ENCODE peak calls at places on chromosomes 3 and 15, in eight cellular contexts. F, P, L, U, K, G, V and T are unnamed samples.

GRCh38 chr3:127005864-127006500 is 23.1 kb downstream of the PLXNA1 start:
- DNase-seq in F (no peak), P (no peak), L (no peak), U (no peak), K (no peak), G (no peak), V (no peak), T (no peak)

GRCh38 chr3:184481924-184482671 is 79.5 kb upstream of the EPHB3 start:
- DNase-seq in F (no peak), P (no peak), L (no peak), U (no peak), K (no peak), G (no peak), V (no peak), T (no peak)

GRCh38 chr15:40217166-40217785 is 21.6 kb upstream of the PAK6 start:
- DNase-seq in F (peak), P (no peak), L (peak), U (peak), K (peak), G (no peak), V (peak), T (peak)

GRCh38 chr3:119562307-119562961 is 3.0 kb upstream of the CD80 start:
- DNase-seq in F (no peak), P (peak), L (no peak), U (no peak), K (peak), G (no peak), V (no peak), T (no peak)

GRCh38 chr3:129257609-129258008 is 8.2 kb downstream of the COPG1 start:
- DNase-seq in F (no peak), P (no peak), L (no peak), U (no peak), K (no peak), G (no peak), V (no peak), T (no peak)

GRCh38 chr3:141240290-141241247 is 8.9 kb downstream of the PXYLP1 start:
- DNase-seq in F (no peak), P (no peak), L (no peak), U (no peak), K (no peak), G (no peak), V (peak), T (no peak)

GRCh38 chr3:93934366-93935046 is 39.2 kb downstream of the PROS1 start:
- DNase-seq in F (no peak), P (no peak), L (no peak), U (no peak), K (no peak), G (no peak), V (no peak), T (no peak)

GRCh38 chr3:159189994-159190669 is 388.3 kb downstream of the MFSD1 start:
- DNase-seq in F (no peak), P (no peak), L (no peak), U (peak), K (no peak), G (no peak), V (no peak), T (peak)

GRCh38 chr3:42061711-42062408 is 29.3 kb upstream of the TRAK1 start:
- DNase-seq in F (peak), P (no peak), L (no peak), U (peak), K (peak), G (no peak), V (peak), T (peak)

GRCh38 chr3:15305366-15305844 is 27.0 kb downstream of the SH3BP5 start:
- DNase-seq in F (peak), P (no peak), L (no peak), U (peak), K (peak), G (no peak), V (peak), T (no peak)

GRCh38 chr15:52680756-52681155 is 1.6 kb upstream of the ATOSA start:
- DNase-seq in F (no peak), P (no peak), L (no peak), U (no peak), K (no peak), G (no peak), V (no peak), T (no peak)

GRCh38 chr3:149646181-149646766 is 11.6 kb downstream of the WWTR1 start:
- DNase-seq in F (no peak), P (no peak), L (no peak), U (peak), K (no peak), G (no peak), V (peak), T (no peak)

GRCh38 chr15:54644796-54645195 is 551.9 kb downstream of the RSL24D1 start:
- DNase-seq in F (no peak), P (no peak), L (no peak), U (no peak), K (no peak), G (no peak), V (no peak), T (no peak)

GRCh38 chr15:91885714-91886265 is 32.3 kb downstream of the SLCO3A1 start:
- DNase-seq in F (no peak), P (no peak), L (no peak), U (no peak), K (peak), G (peak), V (no peak), T (no peak)

GRCh38 chr3:15368561-15369135 is 36.3 kb upstream of the SH3BP5 start:
- DNase-seq in F (no peak), P (no peak), L (no peak), U (peak), K (no peak), G (no peak), V (no peak), T (no peak)

GRCh38 chr15:62165029-62165792 is at the start of gene C2CD4B:
- DNase-seq in F (peak), P (peak), L (peak), U (peak), K (peak), G (no peak), V (peak), T (no peak)

GRCh38 chr3:143793971-143794370 is 54.3 kb downstream of the SLC9A9 start:
- DNase-seq in F (no peak), P (no peak), L (no peak), U (no peak), K (no peak), G (no peak), V (no peak), T (no peak)

GRCh38 chr3:85170646-85171045 is 211.9 kb downstream of the CADM2 start:
- DNase-seq in F (no peak), P (no peak), L (no peak), U (no peak), K (no peak), G (no peak), V (no peak), T (no peak)

GRCh38 chr15:70851889-70852288 is 2.1 kb downstream of the LARP6 start:
- DNase-seq in F (no peak), P (no peak), L (no peak), U (no peak), K (no peak), G (no peak), V (no peak), T (no peak)

GRCh38 chr3:128585974-128586373 is 64.6 kb downstream of the RPN1 start:
- DNase-seq in F (no peak), P (no peak), L (no peak), U (no peak), K (no peak), G (no peak), V (no peak), T (no peak)

GRCh38 chr3:13597661-13598060 is 48.7 kb downstream of the FBLN2 start:
- DNase-seq in F (no peak), P (no peak), L (no peak), U (no peak), K (no peak), G (no peak), V (no peak), T (no peak)

GRCh38 chr15:67863442-67863987 is 23.7 kb upstream of the RNU6-1 start:
- DNase-seq in F (peak), P (peak), L (peak), U (peak), K (peak), G (peak), V (peak), T (no peak)

GRCh38 chr3:33054100-33055097 is 42.5 kb downstream of the GLB1 start:
- DNase-seq in F (no peak), P (no peak), L (no peak), U (no peak), K (no peak), G (no peak), V (no peak), T (no peak)

GRCh38 chr15:101126618-101127502 is 125.0 kb downstream of the CHSY1 start:
- DNase-seq in F (no peak), P (peak), L (no peak), U (no peak), K (no peak), G (no peak), V (peak), T (no peak)

GRCh38 chr3:29773481-29773880 is 492.6 kb downstream of the RBMS3 start:
- DNase-seq in F (peak), P (no peak), L (no peak), U (no peak), K (no peak), G (no peak), V (no peak), T (no peak)

GRCh38 chr15:28086175-28086703 is 12.9 kb downstream of the OCA2 start:
- DNase-seq in F (peak), P (peak), L (peak), U (peak), K (peak), G (no peak), V (no peak), T (peak)

GRCh38 chr3:56923546-56924224 is 121.9 kb upstream of the ARHGEF3 start:
- DNase-seq in F (peak), P (no peak), L (no peak), U (peak), K (no peak), G (no peak), V (peak), T (peak)

GRCh38 chr3:45132568-45133211 is 13.5 kb downstream of the CDCP1 start:
- DNase-seq in F (no peak), P (no peak), L (no peak), U (no peak), K (no peak), G (no peak), V (peak), T (no peak)

GRCh38 chr3:38297537-38297936 is 15.4 kb downstream of the SLC22A14 start:
- DNase-seq in F (no peak), P (no peak), L (no peak), U (no peak), K (no peak), G (no peak), V (no peak), T (no peak)